ENCODE peak calls at places on chromosomes 11 and 22, in seven cellular contexts. R is hepatocyte; U is CD8-positive, alpha-beta T cell; B is tibial nerve; D is cardiac muscle cell; I is HCT116; Q is A549. O is an unnamed sample.

GRCh38 chr11:64560139-64560771 is 30.8 kb upstream of the SLC22A12 start:
- DNase-seq in R (no peak), U (no peak), B (no peak), D (no peak), I (no peak), Q (no peak), O (no peak)

GRCh38 chr22:37552560-37553163 is 7.6 kb upstream of the CDC42EP1 start:
- DNase-seq in R (peak; percentile 79), U (no peak), B (no peak), D (peak; percentile 80), I (no peak), Q (no peak), O (peak; percentile 71)

GRCh38 chr22:20659920-20660319 is 114.0 kb upstream of the SERPIND1 start:
- DNase-seq in R (no peak), U (no peak), B (no peak), D (no peak), I (no peak), Q (no peak), O (no peak)

GRCh38 chr11:2567026-2567671 is 122.3 kb downstream of the KCNQ1 start:
- DNase-seq in R (no peak), U (no peak), B (no peak), D (no peak), I (no peak), Q (no peak), O (no peak)

GRCh38 chr11:80097146-80097545 is 656.3 kb upstream of the TENM4 start:
- DNase-seq in R (no peak), U (no peak), B (no peak), D (no peak), I (no peak), Q (no peak), O (no peak)

GRCh38 chr11:63567044-63567840 is 4.1 kb upstream of the PLAAT2 start:
- DNase-seq in R (peak; percentile 89), U (peak; percentile 83), B (no peak), D (peak; percentile 92), I (peak; percentile 68), Q (peak; percentile 66), O (no peak)

GRCh38 chr11:11731311-11732083 is 109.7 kb upstream of the GALNT18 start:
- DNase-seq in R (no peak), U (no peak), B (no peak), D (peak; percentile 21), I (peak; percentile 68), Q (no peak), O (no peak)

GRCh38 chr11:128343134-128343514 is 244.2 kb downstream of the ETS1 start:
- DNase-seq in R (no peak), U (no peak), B (no peak), D (no peak), I (no peak), Q (no peak), O (no peak)

GRCh38 chr11:108958446-108959123 is 293.7 kb downstream of the DDX10 start:
- DNase-seq in R (peak; percentile 25), U (no peak), B (no peak), D (peak; percentile 43), I (no peak), Q (no peak), O (no peak)

GRCh38 chr22:30308518-30309230 is 18.1 kb downstream of the TBC1D10A start:
- DNase-seq in R (no peak), U (no peak), B (no peak), D (no peak), I (no peak), Q (no peak), O (no peak)

GRCh38 chr11:77967753-77968152 is 26.7 kb downstream of the INTS4 start:
- DNase-seq in R (no peak), U (no peak), B (no peak), D (no peak), I (no peak), Q (no peak), O (no peak)

GRCh38 chr11:563812-564578 is 3.2 kb downstream of the RASSF7 start:
- DNase-seq in R (no peak), U (no peak), B (no peak), D (no peak), I (no peak), Q (no peak), O (no peak)

GRCh38 chr11:114209904-114210303 is 86.3 kb upstream of the NNMT start:
- DNase-seq in R (peak; percentile 75), U (no peak), B (no peak), D (no peak), I (no peak), Q (no peak), O (no peak)

GRCh38 chr11:65422633-65423515 is at the start of gene NEAT1:
- DNase-seq in R (peak; percentile 94), U (peak; percentile 85), B (peak; percentile 98), D (peak; percentile 96), I (peak; percentile 79), Q (no peak), O (peak; percentile 97)

GRCh38 chr11:1757861-1758610 is 5.7 kb downstream of the CTSD start:
- DNase-seq in R (no peak), U (peak; percentile 64), B (no peak), D (no peak), I (no peak), Q (no peak), O (no peak)

GRCh38 chr11:22337571-22338464 is at the start of gene SLC17A6:
- DNase-seq in R (peak; percentile 80), U (no peak), B (no peak), D (peak; percentile 58), I (no peak), Q (no peak), O (no peak)

DNA sequence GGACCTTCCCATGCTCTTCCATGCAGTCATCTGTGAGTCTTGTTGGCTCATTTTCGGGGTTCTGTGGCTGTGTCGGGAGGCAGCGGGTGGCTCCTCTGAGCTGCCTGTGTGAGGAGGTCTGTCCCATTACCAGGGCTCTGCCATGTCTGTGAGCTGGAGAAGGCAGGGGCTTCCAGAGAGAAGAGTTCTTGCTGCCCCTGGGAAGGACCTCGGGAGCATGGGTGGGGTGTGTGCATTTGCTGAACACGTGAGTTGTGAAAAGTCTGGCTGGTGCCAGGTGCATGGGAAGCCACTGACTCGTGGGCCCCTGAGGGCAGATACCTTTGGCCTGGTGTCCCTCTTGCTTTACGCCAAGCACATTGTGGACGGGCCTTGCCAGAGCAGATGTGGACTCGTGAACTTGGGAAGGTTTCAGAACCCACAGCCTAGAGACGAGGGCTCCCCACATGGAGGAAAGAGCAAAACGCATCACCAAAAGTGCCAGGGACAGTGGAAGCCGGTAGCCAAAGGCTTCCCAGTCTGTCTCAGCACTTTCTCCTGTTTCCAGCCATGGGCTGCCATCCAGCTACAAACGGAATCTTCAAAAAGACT is 1324.5 kb downstream of the BRD1 start:
- DNase-seq in R (no peak), U (no peak), B (no peak), D (no peak), I (no peak), Q (no peak), O (no peak)
- H3K9me3 ChIP-seq in R (no peaks in the 10 kb centered on the region), U (no peaks in the 10 kb centered on the region), B (no peaks in the 10 kb centered on the region), D (no peaks in the 10 kb centered on the region), I (no peaks in the 10 kb centered on the region), Q (no peaks in the 10 kb centered on the region), O (no peaks in the 10 kb centered on the region)

DNA sequence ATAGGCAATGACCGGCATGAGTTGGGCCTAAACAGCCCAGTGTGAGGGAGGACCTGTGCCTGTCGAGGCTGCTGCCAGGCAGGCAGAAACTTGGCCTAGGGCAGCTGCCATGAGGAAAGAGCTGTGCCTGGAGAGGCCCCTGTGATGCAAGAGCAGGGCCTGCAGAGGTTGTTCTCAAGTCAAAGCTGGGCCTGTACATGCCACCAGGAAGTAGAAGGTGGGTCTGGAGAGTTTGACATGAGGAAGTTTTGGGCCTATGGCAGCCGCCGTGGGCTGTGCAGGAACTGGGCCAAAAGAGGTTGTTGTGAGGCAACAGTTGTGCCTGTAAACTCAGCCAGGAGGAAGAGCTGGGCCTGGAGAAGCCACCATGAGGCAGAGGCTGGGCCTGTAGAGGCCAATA is 43.2 kb downstream of the OR4C45 start:
- DNase-seq in R (no peak), U (no peak), B (no peak), D (no peak), I (no peak), Q (no peak), O (no peak)
- H3K9me3 ChIP-seq in R (peaks cover under 1% of the 10 kb centered on the region), U (no peaks in the 10 kb centered on the region), B (no peaks in the 10 kb centered on the region), D (no peaks in the 10 kb centered on the region), I (no peaks in the 10 kb centered on the region), Q (no peaks in the 10 kb centered on the region), O (peaks cover 32% of the 10 kb centered on the region)

DNA sequence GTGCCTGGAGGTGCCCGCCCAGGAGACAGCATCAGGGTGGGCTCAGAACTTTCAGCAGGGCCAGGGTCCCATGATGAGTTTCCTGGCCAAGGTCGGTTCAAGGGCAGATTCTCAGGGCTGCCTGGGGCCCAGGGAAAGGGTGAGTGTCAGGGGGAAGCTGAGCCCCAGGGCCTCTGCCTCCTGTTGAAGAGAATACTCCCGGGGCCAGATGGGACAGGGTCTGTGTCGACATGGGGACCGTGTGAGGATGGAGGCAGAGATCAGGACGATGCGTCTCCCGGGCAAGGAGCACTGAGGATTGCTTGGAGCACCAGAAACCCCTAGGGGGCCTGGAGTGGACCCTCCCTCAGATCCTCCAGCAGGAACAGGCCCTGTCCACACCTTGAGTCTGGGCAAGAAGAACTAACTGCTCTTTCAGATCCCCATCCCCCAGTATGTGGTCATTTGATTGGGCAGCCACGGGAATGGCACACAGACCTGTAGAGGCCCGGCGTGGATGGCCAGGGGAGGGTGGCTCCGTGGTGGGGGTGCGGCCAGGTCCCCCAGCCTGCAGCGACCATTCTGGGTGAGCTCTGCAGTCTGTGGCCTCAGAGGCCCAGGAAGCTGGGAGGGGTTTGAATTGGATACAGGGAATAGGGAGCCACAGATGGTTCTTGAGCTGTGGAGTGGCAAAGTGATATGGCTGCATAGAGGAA is 1078.7 kb downstream of the BRD1 start:
- DNase-seq in R (no peak), U (no peak), B (no peak), D (no peak), I (no peak), Q (no peak), O (no peak)
- H3K9me3 ChIP-seq in R (no peaks in the 10 kb centered on the region), U (no peaks in the 10 kb centered on the region), B (no peaks in the 10 kb centered on the region), D (no peaks in the 10 kb centered on the region), I (no peaks in the 10 kb centered on the region), Q (no peaks in the 10 kb centered on the region), O (no peaks in the 10 kb centered on the region)

GRCh38 chr22:49286236-49286760 is 541.4 kb downstream of the BRD1 start:
- DNase-seq in R (no peak), U (no peak), B (no peak), D (no peak), I (no peak), Q (no peak), O (no peak)
- H3K9me3 ChIP-seq in R (no peaks in the 10 kb centered on the region), U (no peaks in the 10 kb centered on the region), B (no peaks in the 10 kb centered on the region), D (no peaks in the 10 kb centered on the region), I (no peaks in the 10 kb centered on the region), Q (no peaks in the 10 kb centered on the region), O (peaks cover 13% of the 10 kb centered on the region)

DNA sequence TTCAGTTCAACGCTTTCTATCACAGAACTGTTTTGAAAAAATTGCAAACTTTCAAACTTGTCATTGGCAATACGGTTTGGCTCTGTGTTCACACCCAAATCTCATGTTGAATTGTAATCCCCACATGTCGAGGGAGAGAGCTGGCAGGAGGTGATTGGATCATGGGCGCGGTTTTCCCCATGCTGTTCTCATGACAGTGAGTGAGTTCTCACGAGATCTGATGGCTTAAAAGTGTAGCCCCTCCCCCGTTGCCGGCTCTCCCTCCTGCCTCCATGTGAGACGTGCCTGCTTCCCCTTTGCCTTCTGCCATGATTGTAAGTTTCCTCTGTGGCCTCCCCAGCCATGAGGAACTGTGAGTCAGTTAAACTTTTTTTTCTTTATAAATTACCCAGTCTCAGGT is 1144.0 kb downstream of the BRD1 start:
- DNase-seq in R (no peak), U (no peak), B (no peak), D (no peak), I (no peak), Q (no peak), O (no peak)
- H3K9me3 ChIP-seq in R (no peaks in the 10 kb centered on the region), U (no peaks in the 10 kb centered on the region), B (no peaks in the 10 kb centered on the region), D (no peaks in the 10 kb centered on the region), I (no peaks in the 10 kb centered on the region), Q (no peaks in the 10 kb centered on the region), O (no peaks in the 10 kb centered on the region)

GRCh38 chr22:49710746-49711145 is 116.9 kb downstream of the BRD1 start:
- DNase-seq in R (no peak), U (no peak), B (no peak), D (no peak), I (no peak), Q (no peak), O (no peak)
- H3K9me3 ChIP-seq in R (no peaks in the 10 kb centered on the region), U (no peaks in the 10 kb centered on the region), B (peaks cover 4% of the 10 kb centered on the region), D (no peaks in the 10 kb centered on the region), I (no peaks in the 10 kb centered on the region), Q (no peaks in the 10 kb centered on the region), O (peaks cover 28% of the 10 kb centered on the region)